ENCODE peak calls at places on chromosomes 2 and 18, in four cellular contexts. F is mucosa of gallbladder, V is GM13977, C is amniotic stem cell. K is an unnamed sample.

GRCh38 chr2:239735131-239735828 is 289.9 kb downstream of the NDUFA10 start:
- DNase-seq in V (no peak), C (no peak), F (no peak), K (no peak)

GRCh38 chr2:64859208-64860161 is 129.7 kb upstream of the SLC1A4 start:
- DNase-seq in V (peak; percentile 82), C (peak; percentile 57), F (peak; percentile 86), K (no peak)

GRCh38 chr18:57943723-57944122 is 100.3 kb upstream of the NEDD4L start:
- DNase-seq in V (no peak), F (no peak), C (no peak), K (no peak)

GRCh38 chr2:25514043-25514627 is 159.2 kb downstream of the DTNB start:
- DNase-seq in F (no peak), V (peak; percentile 38), C (no peak), K (no peak)

GRCh38 chr2:46171996-46172546 is 125.1 kb upstream of the EPAS1 start:
- DNase-seq in C (no peak), F (no peak), V (no peak), K (no peak)

GRCh38 chr2:10533811-10534321 is 85.7 kb upstream of the ODC1 start:
- DNase-seq in F (no peak), C (no peak), V (no peak), K (no peak)

GRCh38 chr2:195657634-195658540 is 861 bp downstream of the SLC39A10 start:
- DNase-seq in V (peak; percentile 47), C (peak; percentile 40), F (peak; percentile 77), K (no peak)

GRCh38 chr2:25379535-25379934 is 37.8 kb upstream of the DNMT3A start:
- DNase-seq in F (no peak), C (no peak), V (no peak), K (no peak)

GRCh38 chr2:179636100-179636980 is 225.1 kb downstream of the ZNF385B start:
- DNase-seq in F (no peak), C (no peak), V (no peak), K (no peak)

GRCh38 chr18:62788891-62789290 is 73.5 kb downstream of the PHLPP1 start:
- DNase-seq in V (no peak), C (no peak), F (no peak), K (no peak)

GRCh38 chr2:46232860-46233259 is 64.3 kb upstream of the EPAS1 start:
- DNase-seq in F (no peak), V (no peak), C (no peak), K (no peak)

GRCh38 chr18:68449292-68449691 is 265.6 kb downstream of the TMX3 start:
- DNase-seq in V (no peak), F (no peak), C (no peak), K (no peak)

GRCh38 chr2:104863585-104864279 is 9.8 kb downstream of the POU3F3 start:
- DNase-seq in F (no peak), V (peak; percentile 22), C (no peak), K (no peak)

GRCh38 chr2:134331081-134331480 is 77.2 kb downstream of the MGAT5 start:
- DNase-seq in C (no peak), F (no peak), V (no peak), K (no peak)

K was measured in GM12864.